ENCODE peak calls at places on chromosomes 4 and X, in seven cellular contexts. K is IMR-90, F is H1, J is neuronal stem cell, D is H9, Z is mesendoderm, M is mesenchymal stem cell. B is an unnamed sample.

GRCh38 chrX:117995378-117995777 is 121.2 kb downstream of the KLHL13 start:
- DNase-seq in K (no peak), F (no peak), J (no peak), D (no peak), Z (no peak), M (no peak), B (no peak)

GRCh38 chrX:118437283-118437682 is 58.3 kb upstream of the DOCK11 start:
- DNase-seq in K (no peak), F (no peak), J (no peak), D (no peak), Z (no peak), M (no peak), B (no peak)

GRCh38 chr4:52106701-52107100 is 55.6 kb downstream of the SPATA18 start:
- DNase-seq in K (no peak), F (no peak), J (no peak), D (no peak), Z (no peak), M (no peak), B (no peak)

GRCh38 chr4:18103876-18104275 is 82.3 kb upstream of the LCORL start:
- DNase-seq in K (no peak), F (no peak), J (no peak), D (no peak), Z (no peak), M (no peak), B (no peak)

GRCh38 chrX:103197721-103198306 is 17.1 kb upstream of the BEX4 start:
- DNase-seq in K (peak), F (no peak), J (no peak), D (no peak), Z (peak), M (peak), B (no peak)

GRCh38 chr4:116537828-116538227 is 547.5 kb downstream of the TRAM1L1 start:
- DNase-seq in K (no peak), F (no peak), J (no peak), D (no peak), Z (no peak), M (no peak), B (no peak)

GRCh38 chrX:55135171-55135570 is 46.4 kb downstream of the PAGE2 start:
- DNase-seq in K (peak), F (no peak), J (peak), D (no peak), Z (peak), M (peak), B (peak)

GRCh38 chr4:67456577-67457196 is 88.6 kb downstream of the CENPC start:
- DNase-seq in K (no peak), F (no peak), J (no peak), D (no peak), Z (peak), M (no peak), B (no peak)

GRCh38 chr4:82865592-82865991 is 25.4 kb downstream of the SEC31A start:
- DNase-seq in K (peak), F (no peak), J (no peak), D (no peak), Z (peak), M (peak), B (peak)

GRCh38 chr4:165464813-165465381 is 86.1 kb downstream of the CPE start:
- DNase-seq in K (peak), F (no peak), J (peak), D (no peak), Z (peak), M (peak), B (no peak)

GRCh38 chr4:108048157-108048556 is 58.5 kb downstream of the HADH start:
- DNase-seq in K (no peak), F (no peak), J (no peak), D (no peak), Z (no peak), M (no peak), B (no peak)

GRCh38 chrX:130994671-130995070 is 63.5 kb upstream of the ARHGAP36 start:
- DNase-seq in K (peak), F (no peak), J (peak), D (no peak), Z (peak), M (peak), B (peak)
- H2BK5ac ChIP-seq in K (no peak), F (no peak), J (no peak), D (no peak), Z (no peak), M (no peak), B (no peak)

DNA sequence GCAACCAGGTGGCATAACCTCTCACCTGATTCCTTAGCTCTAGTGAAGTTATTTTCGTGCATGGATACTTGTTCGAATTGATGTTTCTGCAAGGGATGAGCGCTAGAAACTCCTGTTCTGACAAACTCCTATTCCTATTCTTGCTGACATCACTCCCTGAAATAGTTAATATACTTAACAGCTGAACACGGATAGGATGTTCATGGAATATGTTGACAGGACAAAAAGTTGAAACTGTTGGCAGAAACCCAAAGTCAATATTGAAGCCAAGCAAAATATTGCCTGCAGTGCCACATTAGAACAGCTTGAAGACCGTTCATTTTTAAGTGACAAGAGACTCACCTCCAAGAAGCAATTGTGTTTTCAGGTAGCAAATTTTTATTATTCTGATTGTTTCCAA is at the start of gene KLKB1:
- DNase-seq in K (no peak), F (no peak), J (no peak), D (no peak), Z (no peak), M (no peak), B (no peak)
- H2BK5ac ChIP-seq in K (no peak), F (peak), J (no peak), D (peak), Z (no peak), M (peak), B (no peak)

GRCh38 chr4:175419120-175419774 is 392.8 kb downstream of the GPM6A start:
- DNase-seq in K (peak), F (no peak), J (no peak), D (no peak), Z (peak), M (peak), B (peak)
- H2BK5ac ChIP-seq in K (peak), F (no peak), J (no peak), D (no peak), Z (no peak), M (peak), B (no peak)

GRCh38 chr4:111492501-111492900 is 652.8 kb upstream of the FAM241A start:
- DNase-seq in K (no peak), F (no peak), J (no peak), D (no peak), Z (no peak), M (no peak), B (no peak)
- H2BK5ac ChIP-seq in K (no peak), F (no peak), J (no peak), D (no peak), Z (no peak), M (no peak), B (no peak)

DNA sequence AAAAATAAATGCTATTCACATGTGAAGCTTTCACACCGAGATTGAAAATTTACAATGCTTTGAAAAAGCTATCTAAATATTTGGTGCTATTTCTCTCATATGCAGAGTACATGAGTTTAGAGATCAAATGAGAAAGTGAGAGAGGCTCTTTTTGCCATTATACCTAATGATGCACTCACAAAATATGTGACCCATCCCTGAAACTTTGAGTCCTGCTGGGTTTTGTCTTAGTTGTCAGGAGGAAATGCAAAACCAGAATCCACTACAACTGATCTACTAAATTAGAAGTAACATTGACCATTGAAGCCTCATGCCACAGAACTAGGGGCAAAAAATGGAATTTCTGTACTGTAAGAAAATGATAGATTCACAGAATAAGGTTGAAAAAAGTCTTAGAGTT is 251.7 kb downstream of the MAPK10 start:
- DNase-seq in K (peak), F (no peak), J (no peak), D (no peak), Z (peak), M (no peak), B (no peak)
- H2BK5ac ChIP-seq in K (no peak), F (no peak), J (no peak), D (no peak), Z (no peak), M (no peak), B (no peak)

GRCh38 chrX:153689654-153690465 is 2.1 kb downstream of the SLC6A8 start:
- DNase-seq in K (peak), F (no peak), J (no peak), D (peak), Z (peak), M (no peak), B (peak)
- H2BK5ac ChIP-seq in K (no peak), F (no peak), J (no peak), D (no peak), Z (no peak), M (no peak), B (no peak)

DNA sequence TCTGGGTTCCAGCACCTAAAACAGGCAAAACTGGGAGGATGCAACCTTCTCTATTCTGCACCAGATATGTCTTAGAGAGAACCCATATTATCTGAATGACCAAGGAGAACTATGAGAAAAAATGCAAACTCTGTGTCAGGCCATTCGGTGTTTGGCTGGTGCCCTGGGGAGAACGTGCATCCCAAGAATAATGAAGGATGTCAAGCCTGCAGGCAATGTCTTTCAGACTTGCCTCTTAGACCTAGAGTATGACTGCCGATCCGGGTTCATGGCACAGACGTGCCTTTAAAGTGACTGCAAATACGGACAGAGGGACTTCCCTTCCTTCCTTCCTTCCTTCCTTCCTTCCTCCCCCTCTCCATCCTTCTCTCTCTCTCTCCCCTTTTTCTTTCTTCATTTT is 6.9 kb downstream of the XAGE1B start:
- DNase-seq in K (no peak), F (no peak), J (no peak), D (no peak), Z (no peak), M (no peak), B (peak)
- H2BK5ac ChIP-seq in K (no peak), F (no peak), J (no peak), D (no peak), Z (no peak), M (no peak), B (no peak)

GRCh38 chr4:104719539-104720230 is 225.0 kb upstream of the CXXC4 start:
- DNase-seq in K (no peak), F (no peak), J (no peak), D (no peak), Z (no peak), M (no peak), B (no peak)
- H2BK5ac ChIP-seq in K (no peak), F (no peak), J (no peak), D (no peak), Z (no peak), M (no peak), B (no peak)

B was measured in trophoblast cell.